ENCODE peak calls at places on chromosomes 5 and 9, in five cellular contexts. One of them, this sample, is unnamed.

GRCh38 chr5:139494256-139494655 is 11.7 kb upstream of the STING1 start:
- DNase-seq in stimulated activated CD4-positive, alpha-beta T cell treated with anti-CD3 and anti-CD28 coated beads, TNF-alpha, amount 100 ng/mL, for 1 hour: no peak
- DNase-seq in astrocyte: no peak
- DNase-seq in NCI-H1436: no peak
- DNase-seq in midbrain: no peak
- DNase-seq in this sample: no peak

GRCh38 chr9:134358026-134358967 is 32.0 kb downstream of the RXRA start:
- DNase-seq in astrocyte: no peak
- DNase-seq in midbrain: no peak
- DNase-seq in NCI-H1436: peak
- DNase-seq in stimulated activated CD4-positive, alpha-beta T cell treated with anti-CD3 and anti-CD28 coated beads, TNF-alpha, amount 100 ng/mL, for 1 hour: no peak
- DNase-seq in this sample: peak

GRCh38 chr9:7507026-7507425 is 292.6 kb downstream of the DMAC1 start:
- DNase-seq in stimulated activated CD4-positive, alpha-beta T cell treated with anti-CD3 and anti-CD28 coated beads, TNF-alpha, amount 100 ng/mL, for 1 hour: no peak
- DNase-seq in astrocyte: no peak
- DNase-seq in NCI-H1436: no peak
- DNase-seq in midbrain: no peak
- DNase-seq in this sample: no peak

GRCh38 chr5:9348296-9348996 is 197.4 kb downstream of the SEMA5A start:
- DNase-seq in NCI-H1436: no peak
- DNase-seq in stimulated activated CD4-positive, alpha-beta T cell treated with anti-CD3 and anti-CD28 coated beads, TNF-alpha, amount 100 ng/mL, for 1 hour: no peak
- DNase-seq in midbrain: no peak
- DNase-seq in astrocyte: peak
- DNase-seq in this sample: no peak

GRCh38 chr9:35664531-35665470 is at the start of gene ARHGEF39:
- DNase-seq in stimulated activated CD4-positive, alpha-beta T cell treated with anti-CD3 and anti-CD28 coated beads, TNF-alpha, amount 100 ng/mL, for 1 hour: peak
- DNase-seq in NCI-H1436: peak
- DNase-seq in midbrain: peak
- DNase-seq in astrocyte: peak
- DNase-seq in this sample: no peak

GRCh38 chr5:14268236-14268701 is 125.1 kb downstream of the TRIO start:
- DNase-seq in astrocyte: peak
- DNase-seq in stimulated activated CD4-positive, alpha-beta T cell treated with anti-CD3 and anti-CD28 coated beads, TNF-alpha, amount 100 ng/mL, for 1 hour: no peak
- DNase-seq in midbrain: no peak
- DNase-seq in NCI-H1436: no peak
- DNase-seq in this sample: peak

GRCh38 chr5:353599-354580 is 32.4 kb downstream of the AHRR start:
- DNase-seq in midbrain: no peak
- DNase-seq in stimulated activated CD4-positive, alpha-beta T cell treated with anti-CD3 and anti-CD28 coated beads, TNF-alpha, amount 100 ng/mL, for 1 hour: no peak
- DNase-seq in NCI-H1436: no peak
- DNase-seq in astrocyte: no peak
- DNase-seq in this sample: no peak

GRCh38 chr5:23631283-23632045 is 124.1 kb downstream of the PRDM9 start:
- DNase-seq in astrocyte: no peak
- DNase-seq in stimulated activated CD4-positive, alpha-beta T cell treated with anti-CD3 and anti-CD28 coated beads, TNF-alpha, amount 100 ng/mL, for 1 hour: no peak
- DNase-seq in midbrain: no peak
- DNase-seq in NCI-H1436: no peak
- DNase-seq in this sample: no peak

GRCh38 chr9:134670042-134670525 is 28.5 kb downstream of the COL5A1 start:
- DNase-seq in NCI-H1436: no peak
- DNase-seq in stimulated activated CD4-positive, alpha-beta T cell treated with anti-CD3 and anti-CD28 coated beads, TNF-alpha, amount 100 ng/mL, for 1 hour: no peak
- DNase-seq in astrocyte: peak
- DNase-seq in midbrain: no peak
- DNase-seq in this sample: no peak

GRCh38 chr9:18059447-18059846 is 414.5 kb upstream of the ADAMTSL1 start:
- DNase-seq in astrocyte: no peak
- DNase-seq in NCI-H1436: no peak
- DNase-seq in stimulated activated CD4-positive, alpha-beta T cell treated with anti-CD3 and anti-CD28 coated beads, TNF-alpha, amount 100 ng/mL, for 1 hour: no peak
- DNase-seq in midbrain: no peak
- DNase-seq in this sample: no peak

GRCh38 chr9:120477534-120478001 is 102.4 kb downstream of the CDK5RAP2 start:
- DNase-seq in NCI-H1436: peak
- DNase-seq in astrocyte: peak
- DNase-seq in midbrain: peak
- DNase-seq in stimulated activated CD4-positive, alpha-beta T cell treated with anti-CD3 and anti-CD28 coated beads, TNF-alpha, amount 100 ng/mL, for 1 hour: no peak
- DNase-seq in this sample: peak

GRCh38 chr9:92964607-92964975 is 17.3 kb downstream of the FGD3 start:
- DNase-seq in NCI-H1436: no peak
- DNase-seq in midbrain: no peak
- DNase-seq in stimulated activated CD4-positive, alpha-beta T cell treated with anti-CD3 and anti-CD28 coated beads, TNF-alpha, amount 100 ng/mL, for 1 hour: no peak
- DNase-seq in astrocyte: no peak
- DNase-seq in this sample: no peak

GRCh38 chr5:84290161-84290560 is 94.5 kb downstream of the EDIL3 start:
- DNase-seq in astrocyte: peak
- DNase-seq in NCI-H1436: no peak
- DNase-seq in stimulated activated CD4-positive, alpha-beta T cell treated with anti-CD3 and anti-CD28 coated beads, TNF-alpha, amount 100 ng/mL, for 1 hour: no peak
- DNase-seq in midbrain: no peak
- DNase-seq in this sample: no peak

GRCh38 chr5:62206150-62206829 is 99.7 kb upstream of the KIF2A start:
- DNase-seq in astrocyte: no peak
- DNase-seq in NCI-H1436: no peak
- DNase-seq in stimulated activated CD4-positive, alpha-beta T cell treated with anti-CD3 and anti-CD28 coated beads, TNF-alpha, amount 100 ng/mL, for 1 hour: no peak
- DNase-seq in midbrain: no peak
- DNase-seq in this sample: no peak

GRCh38 chr9:100852088-100852487 is 176.4 kb upstream of the PLPPR1 start:
- DNase-seq in NCI-H1436: no peak
- DNase-seq in midbrain: no peak
- DNase-seq in astrocyte: no peak
- DNase-seq in stimulated activated CD4-positive, alpha-beta T cell treated with anti-CD3 and anti-CD28 coated beads, TNF-alpha, amount 100 ng/mL, for 1 hour: no peak
- DNase-seq in this sample: no peak

GRCh38 chr9:93813687-93814560 is 141.2 kb downstream of the BARX1 start:
- DNase-seq in NCI-H1436: peak
- DNase-seq in astrocyte: no peak
- DNase-seq in stimulated activated CD4-positive, alpha-beta T cell treated with anti-CD3 and anti-CD28 coated beads, TNF-alpha, amount 100 ng/mL, for 1 hour: no peak
- DNase-seq in midbrain: no peak
- DNase-seq in this sample: peak

This sample was measured in NCI-H2171.